ENCODE peak calls at places on chromosomes 5 and 9, in five cellular contexts. One of them, this sample, is unnamed.

GRCh38 chr5:137831526-137831925 is 36.1 kb upstream of the MYOT start:
- DNase-seq in ovary: no peak
- DNase-seq in fibroblast of lung: no peak
- DNase-seq in fibroblast of mammary gland: peak
- DNase-seq in tibial artery: no peak
- DNase-seq in this sample: peak

GRCh38 chr5:178547753-178548415 is 42.3 kb downstream of the COL23A1 start:
- DNase-seq in ovary: no peak
- DNase-seq in fibroblast of lung: no peak
- DNase-seq in tibial artery: no peak
- DNase-seq in fibroblast of mammary gland: no peak
- DNase-seq in this sample: no peak

GRCh38 chr5:3671366-3671765 is 75.7 kb downstream of the IRX1 start:
- DNase-seq in tibial artery: no peak
- DNase-seq in fibroblast of mammary gland: no peak
- DNase-seq in ovary: no peak
- DNase-seq in fibroblast of lung: no peak
- DNase-seq in this sample: no peak

GRCh38 chr9:130940693-130941576 is 1.9 kb upstream of the FIBCD1 start:
- DNase-seq in fibroblast of lung: peak
- DNase-seq in fibroblast of mammary gland: peak
- DNase-seq in tibial artery: peak
- DNase-seq in ovary: peak
- DNase-seq in this sample: peak

GRCh38 chr9:133067813-133068212 is 6.0 kb downstream of the CEL start:
- DNase-seq in fibroblast of mammary gland: no peak
- DNase-seq in fibroblast of lung: no peak
- DNase-seq in tibial artery: no peak
- DNase-seq in ovary: no peak
- DNase-seq in this sample: no peak

GRCh38 chr9:81529556-81530193 is 159.7 kb downstream of the TLE1 start:
- DNase-seq in fibroblast of lung: peak
- DNase-seq in ovary: no peak
- DNase-seq in fibroblast of mammary gland: peak
- DNase-seq in tibial artery: peak
- DNase-seq in this sample: peak

GRCh38 chr9:119441832-119442231 is 72.6 kb upstream of the BRINP1 start:
- DNase-seq in ovary: no peak
- DNase-seq in fibroblast of mammary gland: no peak
- DNase-seq in fibroblast of lung: no peak
- DNase-seq in tibial artery: no peak
- DNase-seq in this sample: no peak

GRCh38 chr9:126989847-126990821 is 75.6 kb downstream of the RALGPS1 start:
- DNase-seq in tibial artery: peak
- DNase-seq in fibroblast of mammary gland: peak
- DNase-seq in ovary: peak
- DNase-seq in fibroblast of lung: peak
- DNase-seq in this sample: peak

GRCh38 chr9:71793386-71794105 is 25.2 kb upstream of the CEMIP2 start:
- DNase-seq in fibroblast of lung: no peak
- DNase-seq in fibroblast of mammary gland: no peak
- DNase-seq in tibial artery: no peak
- DNase-seq in ovary: no peak
- DNase-seq in this sample: no peak

GRCh38 chr9:89440548-89440947 is 57.4 kb downstream of the SEMA4D start:
- DNase-seq in ovary: no peak
- DNase-seq in fibroblast of mammary gland: no peak
- DNase-seq in fibroblast of lung: no peak
- DNase-seq in tibial artery: peak
- DNase-seq in this sample: no peak

GRCh38 chr5:77256406-77256805 is 45.9 kb downstream of the PDE8B start:
- DNase-seq in fibroblast of mammary gland: no peak
- DNase-seq in ovary: no peak
- DNase-seq in tibial artery: no peak
- DNase-seq in fibroblast of lung: no peak
- DNase-seq in this sample: no peak

GRCh38 chr5:171858303-171858702 is 72.7 kb downstream of the SMIM23 start:
- DNase-seq in fibroblast of mammary gland: no peak
- DNase-seq in fibroblast of lung: no peak
- DNase-seq in tibial artery: no peak
- DNase-seq in ovary: no peak
- DNase-seq in this sample: no peak

GRCh38 chr9:81266674-81267073 is 422.7 kb downstream of the TLE1 start:
- DNase-seq in fibroblast of mammary gland: peak
- DNase-seq in ovary: no peak
- DNase-seq in tibial artery: no peak
- DNase-seq in fibroblast of lung: peak
- DNase-seq in this sample: peak

GRCh38 chr5:123033157-123033671 is 3.3 kb downstream of the PPIC start:
- DNase-seq in fibroblast of mammary gland: no peak
- DNase-seq in fibroblast of lung: no peak
- DNase-seq in ovary: no peak
- DNase-seq in tibial artery: no peak
- DNase-seq in this sample: no peak

GRCh38 chr9:79812507-79813261 is 240.9 kb downstream of the TLE4 start:
- DNase-seq in fibroblast of mammary gland: no peak
- DNase-seq in ovary: no peak
- DNase-seq in fibroblast of lung: no peak
- DNase-seq in tibial artery: no peak
- DNase-seq in this sample: no peak

GRCh38 chr5:14581891-14582796 is 552 bp downstream of the OTULINL start:
- DNase-seq in fibroblast of lung: peak
- DNase-seq in tibial artery: peak
- DNase-seq in ovary: peak
- DNase-seq in fibroblast of mammary gland: peak
- DNase-seq in this sample: no peak

GRCh38 chr9:129777769-129778130 is 24.9 kb upstream of the PTGES start:
- DNase-seq in fibroblast of lung: no peak
- DNase-seq in fibroblast of mammary gland: no peak
- DNase-seq in tibial artery: no peak
- DNase-seq in ovary: no peak
- DNase-seq in this sample: no peak

GRCh38 chr5:1547236-1547635 is 23.5 kb upstream of the LPCAT1 start:
- DNase-seq in fibroblast of mammary gland: no peak
- DNase-seq in fibroblast of lung: no peak
- DNase-seq in ovary: no peak
- DNase-seq in tibial artery: no peak
- DNase-seq in this sample: no peak

GRCh38 chr9:133731876-133732321 is 6.3 kb downstream of the SARDH start:
- DNase-seq in ovary: no peak
- DNase-seq in tibial artery: no peak
- DNase-seq in fibroblast of mammary gland: peak
- DNase-seq in fibroblast of lung: peak
- DNase-seq in this sample: peak

GRCh38 chr9:99433555-99433954 is 211.5 kb downstream of the SEC61B start:
- DNase-seq in fibroblast of mammary gland: peak
- DNase-seq in fibroblast of lung: peak
- DNase-seq in ovary: no peak
- DNase-seq in tibial artery: no peak
- DNase-seq in this sample: peak

GRCh38 chr9:130327070-130327780 is 61.7 kb downstream of the HMCN2 start:
- DNase-seq in tibial artery: no peak
- DNase-seq in ovary: no peak
- DNase-seq in fibroblast of mammary gland: no peak
- DNase-seq in fibroblast of lung: no peak
- DNase-seq in this sample: no peak

GRCh38 chr9:133862585-133863041 is 124.5 kb upstream of the SARDH start:
- DNase-seq in tibial artery: peak
- DNase-seq in fibroblast of lung: no peak
- DNase-seq in fibroblast of mammary gland: no peak
- DNase-seq in ovary: no peak
- DNase-seq in this sample: no peak

GRCh38 chr5:54701179-54701578 is 183.6 kb downstream of the SNX18 start:
- DNase-seq in fibroblast of mammary gland: peak
- DNase-seq in fibroblast of lung: peak
- DNase-seq in tibial artery: peak
- DNase-seq in ovary: peak
- DNase-seq in this sample: peak

GRCh38 chr9:15697459-15697858 is 144.6 kb downstream of the CCDC171 start:
- DNase-seq in tibial artery: no peak
- DNase-seq in fibroblast of lung: peak
- DNase-seq in ovary: no peak
- DNase-seq in fibroblast of mammary gland: peak
- DNase-seq in this sample: peak

GRCh38 chr9:15529566-15530324 is 19.0 kb upstream of the PSIP1 start:
- DNase-seq in ovary: no peak
- DNase-seq in fibroblast of mammary gland: peak
- DNase-seq in fibroblast of lung: no peak
- DNase-seq in tibial artery: no peak
- DNase-seq in this sample: no peak

GRCh38 chr5:73902327-73903051 is 276.5 kb downstream of the ARHGEF28 start:
- DNase-seq in fibroblast of mammary gland: peak
- DNase-seq in ovary: no peak
- DNase-seq in fibroblast of lung: peak
- DNase-seq in tibial artery: no peak
- DNase-seq in this sample: peak

GRCh38 chr5:36870399-36871040 is 6.0 kb upstream of the NIPBL start:
- DNase-seq in fibroblast of mammary gland: peak
- DNase-seq in tibial artery: no peak
- DNase-seq in ovary: no peak
- DNase-seq in fibroblast of lung: peak
- DNase-seq in this sample: peak

GRCh38 chr5:40678021-40678939 is 1.4 kb upstream of the PTGER4 start:
- DNase-seq in fibroblast of mammary gland: no peak
- DNase-seq in tibial artery: no peak
- DNase-seq in ovary: no peak
- DNase-seq in fibroblast of lung: peak
- DNase-seq in this sample: no peak

GRCh38 chr9:72579880-72580570 is 58.6 kb downstream of the TMC1 start:
- DNase-seq in fibroblast of mammary gland: peak
- DNase-seq in fibroblast of lung: peak
- DNase-seq in ovary: no peak
- DNase-seq in tibial artery: no peak
- DNase-seq in this sample: peak

GRCh38 chr5:151340004-151340403 is 7.4 kb downstream of the SLC36A2 start:
- DNase-seq in fibroblast of lung: no peak
- DNase-seq in ovary: no peak
- DNase-seq in tibial artery: no peak
- DNase-seq in fibroblast of mammary gland: no peak
- DNase-seq in this sample: no peak

GRCh38 chr5:2801602-2802525 is 50.4 kb upstream of the IRX2 start:
- DNase-seq in tibial artery: no peak
- DNase-seq in fibroblast of lung: no peak
- DNase-seq in ovary: no peak
- DNase-seq in fibroblast of mammary gland: no peak
- DNase-seq in this sample: no peak

GRCh38 chr5:93433422-93433821 is 147.6 kb downstream of the NR2F1-AS1 start:
- DNase-seq in tibial artery: no peak
- DNase-seq in ovary: no peak
- DNase-seq in fibroblast of lung: peak
- DNase-seq in fibroblast of mammary gland: peak
- DNase-seq in this sample: peak

GRCh38 chr5:158175664-158176507 is 316.9 kb upstream of the CLINT1 start:
- DNase-seq in ovary: peak
- DNase-seq in tibial artery: no peak
- DNase-seq in fibroblast of lung: no peak
- DNase-seq in fibroblast of mammary gland: no peak
- DNase-seq in this sample: no peak

GRCh38 chr5:79069488-79070001 is at the start of the genes BHMT2 and DMGDH:
- DNase-seq in fibroblast of lung: peak
- DNase-seq in fibroblast of mammary gland: peak
- DNase-seq in tibial artery: no peak
- DNase-seq in ovary: peak
- DNase-seq in this sample: peak

DNA sequence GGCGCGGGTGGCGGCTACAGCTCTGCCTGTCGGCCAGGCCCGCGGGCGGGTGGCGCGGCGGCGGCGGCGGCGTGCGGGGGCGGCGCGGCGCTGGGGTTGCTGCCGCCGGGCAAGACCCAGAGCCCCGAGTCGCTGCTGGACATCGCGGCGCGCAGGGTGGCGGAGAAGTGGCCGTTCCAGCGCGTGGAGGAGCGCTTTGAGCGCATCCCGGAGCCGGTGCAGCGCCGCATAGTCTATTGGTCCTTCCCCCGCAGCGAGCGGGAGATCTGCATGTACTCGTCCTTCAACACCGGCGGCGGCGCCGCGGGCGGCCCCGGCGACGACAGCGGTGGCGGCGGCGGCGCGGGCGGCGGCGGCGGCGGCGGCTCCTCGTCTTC is 299 bp downstream of the ZSWIM6 start:
- DNase-seq in fibroblast of mammary gland: no peak
- DNase-seq in fibroblast of lung: no peak
- DNase-seq in ovary: peak
- DNase-seq in tibial artery: peak
- DNase-seq in this sample: no peak
- H3K4me3 ChIP-seq in fibroblast of mammary gland: peak
- H3K4me3 ChIP-seq in fibroblast of lung: no peak
- H3K4me3 ChIP-seq in ovary: peak
- H3K4me3 ChIP-seq in tibial artery: peak
- H3K4me3 ChIP-seq in this sample: peak

GRCh38 chr5:145161384-145161783 is 673.8 kb downstream of the PRELID2 start:
- DNase-seq in ovary: no peak
- DNase-seq in fibroblast of mammary gland: no peak
- DNase-seq in fibroblast of lung: no peak
- DNase-seq in tibial artery: no peak
- DNase-seq in this sample: no peak
- H3K4me3 ChIP-seq in ovary: no peak
- H3K4me3 ChIP-seq in fibroblast of mammary gland: no peak
- H3K4me3 ChIP-seq in fibroblast of lung: no peak
- H3K4me3 ChIP-seq in tibial artery: no peak
- H3K4me3 ChIP-seq in this sample: no peak

GRCh38 chr5:132778129-132778528 is 1.1 kb upstream of the SEPTIN8 start:
- DNase-seq in ovary: no peak
- DNase-seq in fibroblast of lung: no peak
- DNase-seq in tibial artery: no peak
- DNase-seq in fibroblast of mammary gland: no peak
- DNase-seq in this sample: no peak
- H3K4me3 ChIP-seq in ovary: peak
- H3K4me3 ChIP-seq in fibroblast of lung: peak
- H3K4me3 ChIP-seq in tibial artery: peak
- H3K4me3 ChIP-seq in fibroblast of mammary gland: peak
- H3K4me3 ChIP-seq in this sample: peak

DNA sequence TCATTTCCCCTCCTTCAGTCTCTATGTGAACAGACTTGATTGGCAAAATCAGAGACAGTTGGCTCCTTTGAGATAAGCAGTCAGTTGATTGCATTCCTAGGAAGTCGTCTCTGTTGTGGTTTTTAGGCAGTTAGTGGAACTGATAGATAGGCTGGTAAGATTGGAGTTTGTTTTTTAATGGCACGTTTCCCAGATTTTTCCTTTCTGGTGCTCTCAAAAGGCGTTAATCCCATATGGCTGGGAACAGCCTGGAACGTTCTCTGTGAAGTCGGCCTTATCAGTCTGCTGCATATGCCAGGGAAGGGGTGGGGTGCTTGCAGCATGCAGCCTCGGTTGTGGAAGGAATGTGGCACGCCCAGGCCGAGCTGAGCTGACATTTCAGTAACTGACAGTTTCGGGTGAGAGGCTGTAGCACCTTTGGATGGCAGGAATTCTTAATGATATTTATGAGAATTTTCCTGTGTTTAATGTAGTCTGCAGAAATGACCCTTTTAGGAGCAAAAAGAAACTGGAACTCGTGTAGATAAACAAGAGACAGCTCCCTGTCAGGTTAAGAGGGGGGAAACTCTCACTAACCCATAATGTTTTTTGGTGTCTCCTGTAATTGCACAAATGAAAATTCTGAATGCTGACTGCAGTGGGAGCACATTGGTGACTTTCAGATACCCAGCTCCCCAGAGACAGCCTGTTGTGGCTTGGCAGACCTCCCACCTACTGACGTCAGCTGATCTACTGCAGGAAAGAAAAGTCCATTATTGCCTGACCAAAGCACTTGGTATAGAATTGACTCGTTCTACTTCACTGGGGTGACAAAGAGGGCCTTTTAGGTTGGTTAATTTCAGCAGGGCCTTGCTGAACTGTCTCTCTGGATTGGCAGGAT is 6.3 kb downstream of the SPTAN1 start:
- DNase-seq in ovary: peak
- DNase-seq in fibroblast of lung: peak
- DNase-seq in tibial artery: peak
- DNase-seq in fibroblast of mammary gland: peak
- DNase-seq in this sample: peak
- H3K4me3 ChIP-seq in ovary: no peak
- H3K4me3 ChIP-seq in fibroblast of lung: peak
- H3K4me3 ChIP-seq in tibial artery: peak
- H3K4me3 ChIP-seq in fibroblast of mammary gland: peak
- H3K4me3 ChIP-seq in this sample: peak

This sample was measured in fibroblast of villous mesenchyme.